ENCODE peak calls at places on chromosomes 7 and 10, in seven cellular contexts. S is OCI-LY7; C is CD8-positive, alpha-beta T cell; D is IMR-90; J is retinal pigment epithelial cell; B is sigmoid colon; G is WERI-Rb-1. L is an unnamed sample.

GRCh38 chr10:89301721-89302445 is at the start of gene IFIT2:
- DNase-seq in S (peak), C (no peak), D (peak), J (no peak), B (no peak), G (no peak), L (no peak)

GRCh38 chr10:91798736-91799579 is 732 bp downstream of the TNKS2 start:
- DNase-seq in S (peak), C (peak), D (peak), J (no peak), B (peak), G (peak), L (peak)

GRCh38 chr10:132395704-132396494 is 1.1 kb upstream of the PWWP2B start:
- DNase-seq in S (no peak), C (no peak), D (no peak), J (no peak), B (peak), G (peak), L (peak)

GRCh38 chr7:86762129-86762528 is 118.4 kb downstream of the GRM3 start:
- DNase-seq in S (no peak), C (no peak), D (no peak), J (no peak), B (no peak), G (no peak), L (no peak)

GRCh38 chr10:65891073-65891981 is 1034.5 kb upstream of the LRRTM3 start:
- DNase-seq in S (no peak), C (no peak), D (no peak), J (no peak), B (no peak), G (no peak), L (no peak)

GRCh38 chr10:114768394-114768786 is 53.2 kb upstream of the FHIP2A start:
- DNase-seq in S (no peak), C (no peak), D (no peak), J (no peak), B (no peak), G (no peak), L (no peak)

GRCh38 chr10:123788981-123789380 is 102.6 kb downstream of the CPXM2 start:
- DNase-seq in S (no peak), C (no peak), D (no peak), J (no peak), B (no peak), G (no peak), L (no peak)

GRCh38 chr10:15510963-15511362 is 139.9 kb upstream of the FAM171A1 start:
- DNase-seq in S (no peak), C (no peak), D (no peak), J (no peak), B (no peak), G (no peak), L (no peak)

GRCh38 chr10:78960316-78960800 is 108.4 kb upstream of the ZMIZ1 start:
- DNase-seq in S (no peak), C (no peak), D (peak), J (peak), B (peak), G (no peak), L (peak)

GRCh38 chr7:158682456-158682855 is 22.1 kb downstream of the NCAPG2 start:
- DNase-seq in S (no peak), C (no peak), D (no peak), J (no peak), B (no peak), G (no peak), L (no peak)

GRCh38 chr10:86723009-86723408 is 33.4 kb upstream of the BMPR1A start:
- DNase-seq in S (peak), C (no peak), D (no peak), J (no peak), B (no peak), G (no peak), L (no peak)

GRCh38 chr10:123678376-123678775 is 12.2 kb downstream of the GPR26 start:
- DNase-seq in S (no peak), C (no peak), D (no peak), J (no peak), B (peak), G (no peak), L (no peak)

GRCh38 chr10:58266003-58266825 is 1.5 kb downstream of the IPMK start:
- DNase-seq in S (peak), C (no peak), D (peak), J (no peak), B (no peak), G (no peak), L (no peak)

GRCh38 chr10:58267713-58268453 is at the start of gene IPMK:
- DNase-seq in S (peak), C (peak), D (peak), J (peak), B (peak), G (peak), L (peak)

GRCh38 chr10:58266826-58267712 is 625 bp downstream of the IPMK start:
- DNase-seq in S (peak), C (no peak), D (peak), J (no peak), B (peak), G (peak), L (peak)

GRCh38 chr10:58268454-58268945 is 462 bp upstream of the CISD1 start:
- DNase-seq in S (no peak), C (no peak), D (no peak), J (no peak), B (peak), G (no peak), L (no peak)

GRCh38 chr10:58264780-58265179 is 2.9 kb downstream of the IPMK start:
- DNase-seq in S (peak), C (no peak), D (no peak), J (no peak), B (no peak), G (no peak), L (no peak)
- H3K4me3 ChIP-seq in S (peak), C (no peak), D (no peak), J (no peak), B (no peak), G (no peak), L (no peak)

DNA sequence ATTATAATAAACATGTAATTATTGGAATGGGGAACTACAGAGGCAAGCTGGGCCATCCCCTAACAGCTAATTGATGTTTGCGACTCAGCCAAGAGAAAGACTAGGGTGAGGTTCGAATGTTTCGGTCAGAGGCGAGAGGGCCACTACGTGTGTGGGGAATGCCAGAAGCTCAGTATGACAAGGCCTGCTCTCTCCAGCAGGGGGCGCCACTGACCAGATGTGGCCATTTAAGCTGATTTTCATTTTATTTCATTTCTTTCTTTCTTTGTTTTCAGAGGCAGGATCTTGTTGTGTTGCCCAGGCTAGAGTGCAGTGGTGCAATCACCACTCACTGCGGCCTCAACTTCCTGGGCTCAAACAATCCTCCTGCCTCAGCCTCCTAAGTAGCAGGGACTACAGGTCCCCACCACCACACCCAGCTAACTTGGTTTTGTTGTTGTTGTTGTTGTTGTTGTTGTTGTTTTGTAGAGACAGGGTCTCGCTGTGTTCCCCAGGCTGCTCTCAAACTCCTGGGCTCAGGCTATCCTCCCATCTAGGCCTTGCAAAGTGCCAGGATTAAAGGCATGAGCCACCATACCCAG is 38.1 kb downstream of the TMEM130 start:
- DNase-seq in S (peak), C (no peak), D (peak), J (no peak), B (no peak), G (peak), L (no peak)
- TF ChIP-seq CTCF in S (peak), C (peak), D (peak), J (peak), B (no peak), G (peak), L (peak)

GRCh38 chr7:44962483-44963251 is 16.1 kb downstream of the MYO1G start:
- DNase-seq in S (no peak), C (no peak), D (no peak), J (no peak), B (no peak), G (no peak), L (no peak)
- H3K4me3 ChIP-seq in S (no peak), C (no peak), D (peak), J (peak), B (peak), G (no peak), L (peak)

GRCh38 chr10:112526906-112527305 is 79.9 kb downstream of the VTI1A start:
- DNase-seq in S (no peak), C (no peak), D (no peak), J (no peak), B (no peak), G (peak), L (no peak)
- TF ChIP-seq CTCF in S (no peak), C (no peak), D (no peak), J (peak), B (no peak), G (no peak), L (no peak)

GRCh38 chr10:43076311-43076875 is 476 bp upstream of the RET start:
- DNase-seq in S (no peak), C (no peak), D (no peak), J (no peak), B (no peak), G (no peak), L (no peak)
- H3K4me3 ChIP-seq in S (no peak), C (no peak), D (no peak), J (no peak), B (peak), G (no peak), L (peak)

L was measured in ascending aorta.